ENCODE peak calls at places on chromosomes 6 and 20, in seven cellular contexts. One of them, this sample, is unnamed.

GRCh38 chr6:142302427-142303190 is 802 bp downstream of the ADGRG6 start:
- DNase-seq in HCT116: peak
- DNase-seq in MM.1S: no peak
- DNase-seq in AG10803: no peak
- DNase-seq in BE2C: no peak
- DNase-seq in osteoblast: no peak
- DNase-seq in retinal pigment epithelial cell: no peak
- DNase-seq in this sample: peak

GRCh38 chr6:53793318-53793975 is 1.4 kb upstream of the LRRC1 start:
- DNase-seq in osteoblast: peak
- DNase-seq in BE2C: peak
- DNase-seq in HCT116: peak
- DNase-seq in AG10803: no peak
- DNase-seq in retinal pigment epithelial cell: no peak
- DNase-seq in MM.1S: peak
- DNase-seq in this sample: peak

GRCh38 chr20:63349516-63349895 is 11.6 kb downstream of the CHRNA4 start:
- DNase-seq in MM.1S: no peak
- DNase-seq in HCT116: no peak
- DNase-seq in BE2C: no peak
- DNase-seq in osteoblast: no peak
- DNase-seq in retinal pigment epithelial cell: no peak
- DNase-seq in AG10803: no peak
- DNase-seq in this sample: no peak

GRCh38 chr20:58112017-58112781 is 116.3 kb downstream of the ANKRD60 start:
- DNase-seq in retinal pigment epithelial cell: no peak
- DNase-seq in AG10803: peak
- DNase-seq in BE2C: no peak
- DNase-seq in MM.1S: no peak
- DNase-seq in osteoblast: peak
- DNase-seq in HCT116: no peak
- DNase-seq in this sample: peak

GRCh38 chr6:15317934-15318902 is 72.3 kb downstream of the JARID2 start:
- DNase-seq in HCT116: no peak
- DNase-seq in BE2C: no peak
- DNase-seq in retinal pigment epithelial cell: no peak
- DNase-seq in MM.1S: no peak
- DNase-seq in osteoblast: peak
- DNase-seq in AG10803: no peak
- DNase-seq in this sample: no peak

GRCh38 chr6:168345266-168345665 is 25.7 kb upstream of the DACT2 start:
- DNase-seq in MM.1S: no peak
- DNase-seq in HCT116: no peak
- DNase-seq in osteoblast: no peak
- DNase-seq in AG10803: no peak
- DNase-seq in retinal pigment epithelial cell: no peak
- DNase-seq in BE2C: no peak
- DNase-seq in this sample: no peak

GRCh38 chr6:31908791-31909190 is 6.9 kb upstream of the ZBTB12 start:
- DNase-seq in retinal pigment epithelial cell: no peak
- DNase-seq in MM.1S: peak
- DNase-seq in osteoblast: no peak
- DNase-seq in BE2C: no peak
- DNase-seq in HCT116: no peak
- DNase-seq in AG10803: peak
- DNase-seq in this sample: no peak

GRCh38 chr6:130293800-130294199 is 71.0 kb upstream of the SAMD3 start:
- DNase-seq in MM.1S: peak
- DNase-seq in HCT116: peak
- DNase-seq in AG10803: peak
- DNase-seq in osteoblast: peak
- DNase-seq in BE2C: no peak
- DNase-seq in retinal pigment epithelial cell: peak
- DNase-seq in this sample: peak

GRCh38 chr20:62652051-62652893 is 10.0 kb downstream of the SLCO4A1 start:
- DNase-seq in AG10803: peak
- DNase-seq in MM.1S: peak
- DNase-seq in osteoblast: peak
- DNase-seq in HCT116: peak
- DNase-seq in retinal pigment epithelial cell: peak
- DNase-seq in BE2C: no peak
- DNase-seq in this sample: peak

GRCh38 chr6:73728548-73729205 is 32.7 kb downstream of the CD109 start:
- DNase-seq in BE2C: no peak
- DNase-seq in AG10803: no peak
- DNase-seq in MM.1S: no peak
- DNase-seq in HCT116: no peak
- DNase-seq in retinal pigment epithelial cell: no peak
- DNase-seq in osteoblast: no peak
- DNase-seq in this sample: no peak

GRCh38 chr20:58550661-58551060 is 35.5 kb upstream of the APCDD1L start:
- DNase-seq in MM.1S: no peak
- DNase-seq in AG10803: peak
- DNase-seq in BE2C: no peak
- DNase-seq in HCT116: no peak
- DNase-seq in osteoblast: peak
- DNase-seq in retinal pigment epithelial cell: peak
- DNase-seq in this sample: no peak

GRCh38 chr6:143998686-143999085 is 9.4 kb downstream of the PLAGL1 start:
- DNase-seq in retinal pigment epithelial cell: no peak
- DNase-seq in osteoblast: no peak
- DNase-seq in BE2C: no peak
- DNase-seq in AG10803: no peak
- DNase-seq in MM.1S: no peak
- DNase-seq in HCT116: no peak
- DNase-seq in this sample: no peak

GRCh38 chr6:117933471-117933870 is 26.4 kb downstream of the SLC35F1 start:
- DNase-seq in HCT116: no peak
- DNase-seq in retinal pigment epithelial cell: no peak
- DNase-seq in AG10803: no peak
- DNase-seq in osteoblast: no peak
- DNase-seq in BE2C: no peak
- DNase-seq in MM.1S: no peak
- DNase-seq in this sample: no peak

GRCh38 chr6:15265787-15266186 is 19.9 kb downstream of the JARID2 start:
- DNase-seq in BE2C: no peak
- DNase-seq in MM.1S: no peak
- DNase-seq in HCT116: no peak
- DNase-seq in AG10803: no peak
- DNase-seq in retinal pigment epithelial cell: no peak
- DNase-seq in osteoblast: peak
- DNase-seq in this sample: no peak

GRCh38 chr20:13183005-13183404 is 38.1 kb upstream of the ISM1 start:
- DNase-seq in AG10803: no peak
- DNase-seq in HCT116: no peak
- DNase-seq in osteoblast: no peak
- DNase-seq in MM.1S: no peak
- DNase-seq in BE2C: no peak
- DNase-seq in retinal pigment epithelial cell: no peak
- DNase-seq in this sample: no peak

GRCh38 chr6:156869986-156870398 is 92.8 kb downstream of the ARID1B start:
- DNase-seq in osteoblast: no peak
- DNase-seq in MM.1S: no peak
- DNase-seq in BE2C: no peak
- DNase-seq in retinal pigment epithelial cell: no peak
- DNase-seq in AG10803: no peak
- DNase-seq in HCT116: no peak
- DNase-seq in this sample: no peak

GRCh38 chr6:116461563-116462507 is 660 bp downstream of the CALHM6 start:
- DNase-seq in AG10803: peak
- DNase-seq in retinal pigment epithelial cell: no peak
- DNase-seq in MM.1S: peak
- DNase-seq in HCT116: no peak
- DNase-seq in BE2C: peak
- DNase-seq in osteoblast: peak
- DNase-seq in this sample: peak

GRCh38 chr6:70479236-70479635 is 65.9 kb downstream of the FAM135A start:
- DNase-seq in AG10803: peak
- DNase-seq in retinal pigment epithelial cell: peak
- DNase-seq in HCT116: no peak
- DNase-seq in MM.1S: no peak
- DNase-seq in BE2C: no peak
- DNase-seq in osteoblast: peak
- DNase-seq in this sample: no peak

GRCh38 chr6:13355969-13356368 is 27.6 kb upstream of the TBC1D7 start:
- DNase-seq in HCT116: no peak
- DNase-seq in MM.1S: peak
- DNase-seq in osteoblast: no peak
- DNase-seq in retinal pigment epithelial cell: no peak
- DNase-seq in BE2C: no peak
- DNase-seq in AG10803: no peak
- DNase-seq in this sample: no peak

GRCh38 chr20:45392733-45393132 is 14.6 kb upstream of the TP53TG5 start:
- DNase-seq in AG10803: no peak
- DNase-seq in HCT116: no peak
- DNase-seq in BE2C: no peak
- DNase-seq in retinal pigment epithelial cell: no peak
- DNase-seq in osteoblast: no peak
- DNase-seq in MM.1S: no peak
- DNase-seq in this sample: no peak
- TF ChIP-seq CTCF in AG10803: no peak
- TF ChIP-seq CTCF in HCT116: no peak
- TF ChIP-seq CTCF in BE2C: peak
- TF ChIP-seq CTCF in retinal pigment epithelial cell: peak
- TF ChIP-seq CTCF in osteoblast: no peak
- TF ChIP-seq CTCF in MM.1S: no peak
- TF ChIP-seq CTCF in this sample: no peak

GRCh38 chr20:24442909-24443308 is 26.5 kb upstream of the SYNDIG1 start:
- DNase-seq in HCT116: no peak
- DNase-seq in retinal pigment epithelial cell: no peak
- DNase-seq in BE2C: no peak
- DNase-seq in MM.1S: no peak
- DNase-seq in AG10803: no peak
- DNase-seq in osteoblast: no peak
- DNase-seq in this sample: no peak
- TF ChIP-seq CTCF in HCT116: no peak
- TF ChIP-seq CTCF in retinal pigment epithelial cell: no peak
- TF ChIP-seq CTCF in BE2C: no peak
- TF ChIP-seq CTCF in MM.1S: no peak
- TF ChIP-seq CTCF in AG10803: no peak
- TF ChIP-seq CTCF in osteoblast: no peak
- TF ChIP-seq CTCF in this sample: no peak

DNA sequence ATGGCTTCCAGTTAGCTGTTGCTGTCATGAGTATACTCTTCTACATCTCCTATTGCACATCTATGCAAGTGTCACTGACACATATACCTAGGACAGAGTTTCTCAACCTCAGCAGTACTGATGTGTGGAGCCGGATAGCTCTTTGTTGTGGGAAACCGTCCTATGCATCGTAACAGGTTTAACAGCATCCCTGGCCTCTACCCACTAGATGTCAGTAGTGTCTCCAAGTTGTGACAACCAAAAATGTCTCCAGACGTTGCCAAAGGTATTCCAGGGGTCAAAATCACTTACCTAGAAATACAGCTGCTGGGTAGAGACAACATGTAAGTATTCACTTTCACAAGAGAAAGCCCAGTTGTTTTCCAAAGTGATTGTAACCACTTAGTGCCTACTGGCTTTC is 637.6 kb downstream of the RNF144B start:
- DNase-seq in MM.1S: no peak
- DNase-seq in HCT116: peak
- DNase-seq in BE2C: peak
- DNase-seq in retinal pigment epithelial cell: no peak
- DNase-seq in osteoblast: no peak
- DNase-seq in AG10803: peak
- DNase-seq in this sample: peak
- TF ChIP-seq CTCF in MM.1S: peak
- TF ChIP-seq CTCF in HCT116: peak
- TF ChIP-seq CTCF in BE2C: peak
- TF ChIP-seq CTCF in retinal pigment epithelial cell: peak
- TF ChIP-seq CTCF in osteoblast: peak
- TF ChIP-seq CTCF in AG10803: peak
- TF ChIP-seq CTCF in this sample: no peak

GRCh38 chr6:109445382-109445781 is 4.9 kb downstream of the SMPD2 start:
- DNase-seq in osteoblast: peak
- DNase-seq in retinal pigment epithelial cell: no peak
- DNase-seq in HCT116: no peak
- DNase-seq in MM.1S: no peak
- DNase-seq in AG10803: no peak
- DNase-seq in BE2C: no peak
- DNase-seq in this sample: no peak
- TF ChIP-seq CTCF in osteoblast: peak
- TF ChIP-seq CTCF in retinal pigment epithelial cell: no peak
- TF ChIP-seq CTCF in HCT116: peak
- TF ChIP-seq CTCF in MM.1S: no peak
- TF ChIP-seq CTCF in AG10803: no peak
- TF ChIP-seq CTCF in BE2C: peak
- TF ChIP-seq CTCF in this sample: no peak

GRCh38 chr6:26520840-26521484 is 17.2 kb upstream of the HMGN4 start:
- DNase-seq in retinal pigment epithelial cell: peak
- DNase-seq in HCT116: peak
- DNase-seq in AG10803: peak
- DNase-seq in osteoblast: peak
- DNase-seq in MM.1S: peak
- DNase-seq in BE2C: peak
- DNase-seq in this sample: peak
- TF ChIP-seq CTCF in retinal pigment epithelial cell: no peak
- TF ChIP-seq CTCF in HCT116: no peak
- TF ChIP-seq CTCF in AG10803: no peak
- TF ChIP-seq CTCF in osteoblast: no peak
- TF ChIP-seq CTCF in MM.1S: no peak
- TF ChIP-seq CTCF in BE2C: no peak
- TF ChIP-seq CTCF in this sample: no peak

DNA sequence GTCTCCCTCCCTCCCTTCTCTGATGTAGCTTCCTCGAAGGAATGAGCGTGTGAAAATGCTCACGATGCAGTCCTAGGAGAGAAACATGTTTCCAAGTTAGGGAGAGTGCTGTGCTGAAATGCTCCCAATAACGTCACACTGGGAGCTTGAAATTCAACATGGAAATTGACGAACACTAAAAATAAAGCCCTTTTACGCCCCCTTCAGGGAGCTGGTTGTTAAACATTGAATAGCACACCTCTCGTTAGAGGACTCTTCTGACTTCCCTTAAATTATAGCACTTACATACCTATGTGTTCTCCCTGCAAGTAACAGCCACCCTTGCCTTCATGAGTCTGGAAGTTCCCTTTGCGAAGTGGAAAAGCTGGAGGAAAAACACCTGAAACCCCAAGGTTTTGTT is 88.6 kb downstream of the BFSP1 start:
- DNase-seq in HCT116: peak
- DNase-seq in osteoblast: no peak
- DNase-seq in AG10803: no peak
- DNase-seq in MM.1S: no peak
- DNase-seq in BE2C: no peak
- DNase-seq in retinal pigment epithelial cell: no peak
- DNase-seq in this sample: no peak
- TF ChIP-seq CTCF in HCT116: peak
- TF ChIP-seq CTCF in osteoblast: no peak
- TF ChIP-seq CTCF in AG10803: no peak
- TF ChIP-seq CTCF in MM.1S: peak
- TF ChIP-seq CTCF in BE2C: peak
- TF ChIP-seq CTCF in retinal pigment epithelial cell: peak
- TF ChIP-seq CTCF in this sample: no peak

DNA sequence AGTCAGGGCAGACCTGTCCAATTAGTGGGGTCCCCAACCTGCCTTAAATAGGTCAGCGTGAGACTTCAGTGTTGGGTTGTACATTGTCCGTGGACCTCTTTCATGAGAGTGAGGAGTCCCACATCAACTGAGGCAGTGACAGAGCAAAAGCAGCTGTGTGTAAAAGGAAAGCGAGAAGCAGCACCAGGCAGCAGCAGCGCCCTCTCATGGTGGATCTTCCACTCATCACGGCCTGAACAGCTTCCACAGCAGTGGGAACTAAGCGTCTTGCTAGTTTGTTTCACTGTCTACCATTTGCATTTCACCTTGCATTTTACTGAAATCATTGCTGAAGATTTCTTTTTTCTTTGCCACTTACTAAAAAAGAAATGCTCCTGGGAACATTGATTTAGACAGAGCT is 333.8 kb downstream of the PKHD1 start:
- DNase-seq in BE2C: peak
- DNase-seq in MM.1S: no peak
- DNase-seq in osteoblast: no peak
- DNase-seq in AG10803: no peak
- DNase-seq in retinal pigment epithelial cell: no peak
- DNase-seq in HCT116: no peak
- DNase-seq in this sample: peak
- TF ChIP-seq CTCF in BE2C: peak
- TF ChIP-seq CTCF in MM.1S: peak
- TF ChIP-seq CTCF in osteoblast: no peak
- TF ChIP-seq CTCF in AG10803: no peak
- TF ChIP-seq CTCF in retinal pigment epithelial cell: peak
- TF ChIP-seq CTCF in HCT116: no peak
- TF ChIP-seq CTCF in this sample: peak